ENCODE peak calls at places on chromosomes 5 and 9, in five cellular contexts. W, G, K, A and V are unnamed samples.

GRCh38 chr9:135060461-135061116 is 26.9 kb upstream of the OLFM1 start:
- DNase-seq in K (no peak), W (no peak), G (no peak), A (no peak), V (peak)

GRCh38 chr5:90169078-90169477 is 240.5 kb downstream of the CETN3 start:
- DNase-seq in K (no peak), W (no peak), A (no peak), G (no peak), V (no peak)

GRCh38 chr9:21779397-21779796 is 23.0 kb upstream of the MTAP start:
- DNase-seq in G (no peak), W (no peak), K (no peak), A (no peak), V (no peak)

GRCh38 chr5:127077346-127077745 is 4.0 kb upstream of the C5orf63 start:
- DNase-seq in G (peak), K (no peak), W (no peak), A (no peak), V (no peak)

GRCh38 chr5:102893942-102894341 is 138.8 kb downstream of the PAM start:
- DNase-seq in A (no peak), W (no peak), K (no peak), G (no peak), V (no peak)

GRCh38 chr9:127714020-127714835 is 1.2 kb downstream of the PTRH1 start:
- DNase-seq in K (no peak), G (no peak), A (no peak), W (no peak), V (no peak)

GRCh38 chr5:98104454-98105188 is 668.8 kb upstream of the RGMB start:
- DNase-seq in G (no peak), A (no peak), K (no peak), W (no peak), V (no peak)

GRCh38 chr9:113624721-113625120 is 161.2 kb downstream of the RGS3 start:
- DNase-seq in W (no peak), A (no peak), G (no peak), K (no peak), V (no peak)

GRCh38 chr9:6714176-6714575 is 43.6 kb upstream of the KDM4C start:
- DNase-seq in A (no peak), G (no peak), W (no peak), K (no peak), V (no peak)

GRCh38 chr5:103867857-103868598 is 305.4 kb upstream of the NUDT12 start:
- DNase-seq in A (no peak), G (no peak), W (no peak), K (no peak), V (no peak)

GRCh38 chr5:103829585-103829984 is 267.0 kb upstream of the NUDT12 start:
- DNase-seq in A (no peak), K (no peak), W (no peak), G (no peak), V (peak)

GRCh38 chr9:136544549-136545064 is 1.2 kb downstream of the NOTCH1 start:
- DNase-seq in W (peak), A (peak), G (peak), K (no peak), V (peak)

GRCh38 chr5:108295588-108296368 is 86.1 kb downstream of the FBXL17 start:
- DNase-seq in A (no peak), K (no peak), G (no peak), W (no peak), V (no peak)

GRCh38 chr5:42888771-42889170 is 77.1 kb upstream of the SELENOP start:
- DNase-seq in W (no peak), A (no peak), K (no peak), G (no peak), V (no peak)

GRCh38 chr9:10248890-10249289 is 363.9 kb downstream of the PTPRD start:
- DNase-seq in A (no peak), K (no peak), G (no peak), W (no peak), V (no peak)

GRCh38 chr9:114737118-114737517 is 55.1 kb upstream of the TEX48 start:
- DNase-seq in G (no peak), A (no peak), K (no peak), W (peak), V (no peak)

GRCh38 chr9:129202613-129203555 is 24.8 kb upstream of the IER5L start:
- DNase-seq in G (peak), K (peak), W (peak), A (peak), V (peak)

GRCh38 chr5:60929024-60929423 is 15.8 kb downstream of the ERCC8 start:
- DNase-seq in G (no peak), A (no peak), W (no peak), K (no peak), V (no peak)

GRCh38 chr9:113343732-113344231 is 3.7 kb upstream of the WDR31 start:
- DNase-seq in G (peak), W (no peak), A (peak), K (peak), V (peak)

GRCh38 chr5:58245479-58245845 is 214.4 kb downstream of the PLK2 start:
- DNase-seq in W (no peak), K (peak), G (no peak), A (no peak), V (no peak)

GRCh38 chr9:130872912-130873503 is 23.6 kb downstream of the QRFP start:
- DNase-seq in G (peak), A (peak), K (peak), W (no peak), V (peak)

GRCh38 chr9:130557077-130557468 is 22.3 kb upstream of the FUBP3 start:
- DNase-seq in K (no peak), G (no peak), A (no peak), W (no peak), V (no peak)

GRCh38 chr5:109416882-109417281 is 7.1 kb upstream of the PJA2 start:
- DNase-seq in A (no peak), K (no peak), G (no peak), W (no peak), V (no peak)

GRCh38 chr5:158086856-158087255 is 227.9 kb upstream of the CLINT1 start:
- DNase-seq in K (no peak), G (no peak), W (no peak), A (no peak), V (no peak)

GRCh38 chr5:33487256-33487655 is 46.5 kb downstream of the TARS1 start:
- DNase-seq in A (no peak), G (no peak), W (no peak), K (no peak), V (no peak)

GRCh38 chr5:2669913-2670312 is 81.6 kb downstream of the IRX2 start:
- DNase-seq in K (no peak), G (no peak), W (no peak), A (no peak), V (no peak)

GRCh38 chr5:33401482-33402390 is 39.0 kb upstream of the TARS1 start:
- DNase-seq in W (no peak), K (no peak), A (no peak), G (no peak), V (no peak)

GRCh38 chr9:71733176-71733575 is 35.1 kb downstream of the CEMIP2 start:
- DNase-seq in G (no peak), A (no peak), W (no peak), K (no peak), V (no peak)

GRCh38 chr5:147520450-147520849 is 10.6 kb upstream of the DPYSL3 start:
- DNase-seq in A (no peak), W (no peak), K (no peak), G (no peak), V (no peak)

GRCh38 chr5:96143450-96143849 is 181.8 kb upstream of the ELL2 start:
- DNase-seq in G (peak), W (no peak), K (no peak), A (no peak), V (no peak)

GRCh38 chr5:41822036-41822435 is 48.2 kb downstream of the OXCT1 start:
- DNase-seq in W (no peak), G (no peak), K (no peak), A (no peak), V (no peak)

GRCh38 chr9:133727876-133728441 is 10.2 kb downstream of the SARDH start:
- DNase-seq in W (no peak), A (no peak), G (no peak), K (no peak), V (no peak)